ENCODE peak calls at places on chromosomes 12 and 14, in nine cellular contexts. T is head of caudate nucleus; G is stimulated activated CD8-positive, alpha-beta memory T cell treated with anti-CD3 and anti-CD28 coated beads, Interleukin-4, amount 100 ng/mL, for 24 hours; Y is HT1080; P is kidney; L is PC-9; M is AG20443; Q is DMS 273 treated with DMSO at 0.1 percent for 48 hours; R is H4. J is an unnamed sample.

GRCh38 chr12:132422057-132423043 is 67.6 kb upstream of the FBRSL1 start:
- DNase-seq in L (no peak), Q (no peak), R (no peak), T (no peak), P (no peak), G (no peak), M (no peak), Y (no peak), J (peak)

GRCh38 chr12:64824500-64825142 is at the start of gene TBC1D30:
- DNase-seq in L (peak), P (peak), R (no peak), G (peak), Y (peak), Q (no peak), M (peak), T (no peak), J (peak)

GRCh38 chr12:121366063-121366459 is 13.8 kb upstream of the ANAPC5 start:
- DNase-seq in Q (no peak), P (no peak), G (no peak), R (no peak), Y (no peak), T (no peak), L (no peak), M (no peak), J (no peak)

GRCh38 chr14:103031566-103031911 is 25.8 kb downstream of the CDC42BPB start:
- DNase-seq in R (no peak), L (no peak), T (no peak), Y (no peak), M (no peak), G (no peak), P (no peak), Q (no peak), J (no peak)

GRCh38 chr12:46964496-46965098 is 114.8 kb upstream of the PCED1B start:
- DNase-seq in Q (no peak), P (no peak), T (no peak), M (peak), L (peak), G (no peak), R (peak), Y (peak), J (peak)

GRCh38 chr12:129067482-129067881 is 214.2 kb downstream of the GLT1D1 start:
- DNase-seq in Q (no peak), L (no peak), M (no peak), P (peak), Y (peak), R (no peak), G (no peak), T (no peak), J (peak)

GRCh38 chr12:46659032-46659703 is 166.6 kb downstream of the SLC38A4 start:
- DNase-seq in Y (no peak), P (no peak), L (no peak), G (no peak), T (no peak), R (no peak), M (no peak), Q (no peak), J (peak)

GRCh38 chr14:52911904-52912303 is 38.9 kb downstream of the FERMT2 start:
- DNase-seq in G (no peak), Q (no peak), M (no peak), Y (no peak), P (no peak), T (no peak), R (no peak), L (no peak), J (no peak)

GRCh38 chr12:50120521-50120920 is 8.5 kb downstream of the COX14 start:
- DNase-seq in Y (no peak), G (no peak), M (no peak), T (no peak), R (no peak), Q (no peak), L (no peak), P (no peak), J (no peak)

GRCh38 chr14:88380405-88380804 is 5.1 kb upstream of the SPATA7 start:
- DNase-seq in Q (no peak), Y (no peak), L (no peak), T (no peak), M (no peak), P (no peak), G (no peak), R (no peak), J (no peak)

GRCh38 chr12:2640709-2641108 is 154.1 kb upstream of the FKBP4 start:
- DNase-seq in Y (peak), L (no peak), G (no peak), R (peak), Q (no peak), T (peak), M (peak), P (peak), J (peak)

GRCh38 chr12:115394498-115395220 is 710.7 kb upstream of the TBX3 start:
- DNase-seq in L (no peak), G (no peak), Q (no peak), R (no peak), Y (no peak), P (no peak), M (no peak), T (no peak), J (no peak)

GRCh38 chr12:100827901-100828520 is 33.4 kb downstream of the ANO4 start:
- DNase-seq in R (peak), G (no peak), T (no peak), P (no peak), Q (peak), M (peak), Y (peak), L (no peak), J (peak)

GRCh38 chr12:88993655-88994054 is 358.6 kb downstream of the DUSP6 start:
- DNase-seq in R (peak), M (peak), Y (peak), L (no peak), T (no peak), P (no peak), Q (no peak), G (no peak), J (peak)

GRCh38 chr12:54419088-54419887 is at the start of gene ITGA5:
- DNase-seq in M (peak), R (peak), Y (peak), T (no peak), G (no peak), Q (no peak), P (peak), L (peak), J (peak)

GRCh38 chr12:6627598-6627997 is 8.2 kb downstream of the LPAR5 start:
- DNase-seq in Y (no peak), T (no peak), Q (no peak), R (no peak), P (no peak), M (no peak), G (no peak), L (no peak), J (no peak)

GRCh38 chr14:84209021-84209420 is 1320.9 kb upstream of the FLRT2 start:
- DNase-seq in R (no peak), M (no peak), T (no peak), G (no peak), Y (peak), P (no peak), L (no peak), Q (no peak), J (no peak)

GRCh38 chr12:110636516-110636915 is 22.6 kb downstream of the TCTN1 start:
- DNase-seq in T (no peak), Y (no peak), R (no peak), L (no peak), M (no peak), G (no peak), Q (no peak), P (no peak), J (no peak)

GRCh38 chr14:104247336-104248202 is 109.2 kb downstream of the KIF26A start:
- DNase-seq in P (peak), Y (no peak), L (no peak), Q (no peak), T (no peak), G (no peak), R (no peak), M (no peak), J (no peak)

GRCh38 chr12:26252946-26253345 is 57.6 kb downstream of the SSPN start:
- DNase-seq in P (no peak), R (no peak), L (no peak), G (no peak), T (no peak), Y (no peak), M (no peak), Q (no peak), J (no peak)

GRCh38 chr12:117158911-117159310 is 31.4 kb downstream of the FBXO21 start:
- DNase-seq in Q (no peak), M (no peak), L (no peak), P (no peak), R (no peak), T (no peak), G (no peak), Y (no peak), J (no peak)

GRCh38 chr12:88996389-88996788 is 355.9 kb downstream of the DUSP6 start:
- DNase-seq in P (no peak), R (no peak), Y (peak), M (no peak), T (no peak), G (no peak), L (no peak), Q (no peak), J (no peak)

GRCh38 chr12:50620050-50620974 is 115.5 kb downstream of the DIP2B start:
- DNase-seq in M (peak), Q (no peak), T (no peak), Y (peak), L (peak), P (no peak), G (no peak), R (peak), J (peak)

GRCh38 chr12:8648598-8649205 is 13.9 kb downstream of the MFAP5 start:
- DNase-seq in L (no peak), Y (no peak), G (peak), M (no peak), R (no peak), T (no peak), Q (no peak), P (no peak), J (no peak)

GRCh38 chr12:103470664-103471063 is 25.1 kb downstream of the C12orf42 start:
- DNase-seq in G (no peak), Y (peak), M (no peak), T (no peak), L (no peak), Q (no peak), R (no peak), P (no peak), J (no peak)

GRCh38 chr12:79415754-79416435 is 274.9 kb downstream of the PAWR start:
- DNase-seq in R (peak), T (no peak), L (peak), G (no peak), Q (no peak), P (no peak), Y (peak), M (no peak), J (no peak)

GRCh38 chr12:23222801-23223200 is 597.8 kb downstream of the ETNK1 start:
- DNase-seq in G (no peak), Q (no peak), M (no peak), Y (no peak), R (no peak), L (no peak), P (no peak), T (no peak), J (no peak)

GRCh38 chr12:109116611-109116949 is 193 bp downstream of the ACACB start:
- DNase-seq in Q (no peak), Y (no peak), G (no peak), P (no peak), L (no peak), T (no peak), M (no peak), R (no peak), J (no peak)

GRCh38 chr14:22475381-22475780 is 113.6 kb downstream of the DAD1 start:
- DNase-seq in P (no peak), M (no peak), T (no peak), Y (no peak), R (no peak), L (no peak), Q (no peak), G (no peak), J (no peak)

GRCh38 chr12:57632369-57632897 is 568 bp downstream of the B4GALNT1 start:
- DNase-seq in T (no peak), Y (no peak), R (no peak), L (peak), P (no peak), M (peak), G (no peak), Q (no peak), J (peak)

GRCh38 chr12:123686636-123687190 is 15.8 kb downstream of the TCTN2 start:
- DNase-seq in Y (no peak), M (no peak), L (no peak), R (no peak), P (no peak), T (no peak), G (no peak), Q (no peak), J (no peak)

J was measured in neural progenitor cell.